ENCODE peak calls at places on chromosomes 3 and 15, in six cellular contexts. L, Z, I, Q, D and K are unnamed samples. For H3K9me3, the result is how much of the 10 kb centered on the place peaks cover.

GRCh38 chr15:88241060-88241459 is 15.5 kb downstream of the NTRK3 start:
- DNase-seq in D (no peak), Q (no peak), Z (no peak), I (no peak), L (no peak), K (no peak)

GRCh38 chr3:140752499-140752898 is 74.6 kb downstream of the TRIM42 start:
- DNase-seq in I (no peak), Z (no peak), L (no peak), D (no peak), Q (no peak), K (no peak)

GRCh38 chr3:14514323-14514720 is 25.8 kb downstream of the GRIP2 start:
- DNase-seq in L (peak), D (no peak), Z (no peak), I (no peak), Q (no peak), K (no peak)

GRCh38 chr3:192915724-192916123 is 1.9 kb downstream of the MB21D2 start:
- DNase-seq in D (no peak), Q (peak), Z (no peak), L (no peak), I (no peak), K (no peak)

GRCh38 chr15:93027413-93027812 is 61.6 kb downstream of the RGMA start:
- DNase-seq in L (peak), Q (no peak), Z (peak), I (no peak), D (peak), K (no peak)

GRCh38 chr3:111299070-111299672 is 227.6 kb downstream of the NECTIN3 start:
- DNase-seq in Q (peak), I (no peak), D (no peak), L (no peak), Z (no peak), K (no peak)

GRCh38 chr3:185397676-185398075 is 34.7 kb downstream of the MAP3K13 start:
- DNase-seq in I (no peak), Q (no peak), Z (no peak), D (no peak), L (no peak), K (no peak)

GRCh38 chr3:77513541-77513940 is 473.6 kb downstream of the ROBO2 start:
- DNase-seq in I (no peak), Z (no peak), L (no peak), Q (no peak), D (no peak), K (no peak)

GRCh38 chr3:114892117-114892870 is 254.8 kb downstream of the ZBTB20 start:
- DNase-seq in Q (peak), L (no peak), D (no peak), Z (no peak), I (no peak), K (no peak)

GRCh38 chr3:182769673-182770072 is 23.6 kb upstream of the ATP11B start:
- DNase-seq in Z (no peak), D (peak), Q (no peak), I (no peak), L (no peak), K (no peak)

GRCh38 chr3:126525091-126525852 is 1.3 kb downstream of the CHST13 start:
- DNase-seq in Q (no peak), D (no peak), L (no peak), Z (no peak), I (no peak), K (no peak)

GRCh38 chr3:126476166-126476975 is 680 bp upstream of the ZXDC start:
- DNase-seq in L (peak), Q (no peak), Z (no peak), I (no peak), D (peak), K (no peak)

GRCh38 chr3:15064299-15064834 is 748 bp downstream of the MRPS25 start:
- DNase-seq in Q (peak), D (peak), L (no peak), I (no peak), Z (peak), K (peak)

DNA sequence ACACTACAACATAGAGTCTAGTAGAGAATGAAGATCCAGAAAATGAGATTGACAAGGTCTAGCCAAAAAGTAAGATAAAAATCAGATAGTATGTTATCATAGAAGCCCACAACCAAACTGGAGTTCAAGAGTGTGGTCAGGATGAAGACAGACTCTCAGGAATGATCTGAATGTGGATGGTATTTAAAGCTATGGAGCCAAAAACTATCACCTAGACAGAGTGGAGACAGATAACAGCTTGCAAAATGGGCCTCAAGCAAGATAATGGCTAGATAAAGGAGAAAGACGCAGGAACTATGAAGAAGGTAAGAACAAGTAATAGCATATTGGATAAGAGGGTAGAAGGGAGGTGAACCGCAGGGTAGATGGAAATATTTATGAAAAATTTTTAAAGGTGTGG is 35.4 kb downstream of the ZMAT3 start:
- DNase-seq in I (no peak), D (no peak), L (no peak), Z (no peak), Q (no peak), K (no peak)
- H3K9me3 ChIP-seq in I (under half), D (under half), L (under half), Z (under half), Q (under half), K (under half)

GRCh38 chr15:69686626-69687025 is 234.0 kb downstream of the RPLP1 start:
- DNase-seq in D (no peak), Z (no peak), I (no peak), Q (no peak), L (no peak), K (no peak)
- H3K9me3 ChIP-seq in D (under half), Z (under half), I (under half), Q (under half), L (under half), K (under half)

DNA sequence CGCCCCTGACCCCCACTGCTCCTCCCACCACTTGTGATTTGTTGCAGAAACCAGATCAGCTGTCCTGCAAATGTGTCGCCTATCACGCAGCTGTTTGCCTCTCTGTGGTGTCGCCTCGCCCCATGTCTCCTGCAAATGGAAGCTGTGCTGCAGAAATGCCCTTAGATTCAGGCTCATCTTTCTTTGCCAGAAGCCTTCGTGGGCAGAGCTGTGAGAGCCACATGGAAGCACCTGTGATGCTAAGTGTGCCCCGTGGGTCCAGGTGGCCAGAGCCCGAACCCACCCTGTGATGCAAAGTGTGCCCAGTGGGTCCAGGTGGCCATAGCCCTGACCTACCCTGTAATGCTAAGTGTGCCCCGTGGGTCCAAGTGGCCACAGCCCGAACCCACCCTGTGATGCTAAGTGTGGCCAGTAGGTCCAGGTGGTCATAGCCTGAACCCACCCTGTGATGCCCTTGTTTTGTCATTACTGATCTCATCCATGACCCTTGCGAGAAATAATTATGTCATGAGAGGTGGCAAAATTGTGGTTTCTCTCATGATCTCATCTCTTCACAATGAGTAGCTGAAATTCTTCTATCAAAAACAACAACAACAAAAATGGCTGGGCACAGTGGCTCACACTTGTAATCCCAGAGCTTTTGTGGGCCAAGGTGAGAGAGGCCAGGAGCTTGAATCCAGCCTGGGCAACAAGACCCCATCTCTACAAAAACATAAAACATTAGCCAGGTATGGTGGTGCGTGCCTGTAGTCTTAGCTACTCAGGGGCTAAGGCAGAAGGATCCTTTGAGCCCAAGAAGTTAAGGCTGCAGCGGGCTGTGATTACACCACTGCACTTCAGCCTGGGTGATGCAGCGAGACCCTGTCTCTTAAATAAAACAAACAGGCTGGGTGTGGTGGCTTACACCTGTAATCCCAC is 187.4 kb downstream of the GOLGA6L6 start:
- DNase-seq in L (peak), Q (no peak), D (no peak), Z (no peak), I (no peak), K (no peak)
- H3K9me3 ChIP-seq in L (under half), Q (half or more), D (under half), Z (under half), I (half or more), K (under half)

GRCh38 chr3:123843668-123844067 is 40.5 kb downstream of the MYLK start:
- DNase-seq in D (no peak), I (no peak), Q (peak), Z (peak), L (no peak), K (no peak)
- H3K9me3 ChIP-seq in D (under half), I (under half), Q (under half), Z (under half), L (under half), K (under half)